ENCODE peak calls at places on chromosomes 13 and 19, in seven cellular contexts. O, R, Y, C, H, T and K are unnamed samples.

GRCh38 chr19:19655051-19655594 is 8.4 kb downstream of the ATP13A1 start:
- DNase-seq in O (no peak), R (no peak), Y (no peak), C (no peak), H (no peak), T (no peak), K (no peak)

GRCh38 chr19:39809368-39809767 is 24.6 kb downstream of the DYRK1B start:
- DNase-seq in O (no peak), R (no peak), Y (no peak), C (no peak), H (no peak), T (no peak), K (no peak)

GRCh38 chr13:51704399-51705306 is 99.3 kb downstream of the DHRS12 start:
- DNase-seq in O (no peak), R (no peak), Y (no peak), C (no peak), H (no peak), T (no peak), K (no peak)

GRCh38 chr19:56167064-56167578 is 8.7 kb upstream of the GALP start:
- DNase-seq in O (no peak), R (no peak), Y (peak), C (no peak), H (no peak), T (peak), K (no peak)

GRCh38 chr13:65302691-65303090 is 1927.4 kb downstream of the PCDH9 start:
- DNase-seq in O (no peak), R (no peak), Y (no peak), C (no peak), H (no peak), T (no peak), K (no peak)

GRCh38 chr19:45340232-45340898 is at the start of gene KLC3:
- DNase-seq in O (no peak), R (peak), Y (no peak), C (peak), H (no peak), T (peak), K (no peak)

GRCh38 chr19:14003279-14004051 is 2.7 kb downstream of the RFX1 start:
- DNase-seq in O (no peak), R (no peak), Y (no peak), C (no peak), H (no peak), T (peak), K (no peak)

GRCh38 chr19:3785464-3785937 is 680 bp downstream of the MATK start:
- DNase-seq in O (no peak), R (no peak), Y (no peak), C (peak), H (no peak), T (no peak), K (no peak)

GRCh38 chr13:113513761-113514160 is 23.2 kb upstream of the DCUN1D2 start:
- DNase-seq in O (no peak), R (no peak), Y (no peak), C (no peak), H (no peak), T (no peak), K (no peak)

GRCh38 chr13:51364404-51365008 is 25.0 kb downstream of the SERPINE3 start:
- DNase-seq in O (no peak), R (no peak), Y (peak), C (no peak), H (no peak), T (peak), K (peak)

GRCh38 chr13:111407381-111408131 is 87.1 kb downstream of the TEX29 start:
- DNase-seq in O (no peak), R (no peak), Y (no peak), C (no peak), H (no peak), T (no peak), K (no peak)

GRCh38 chr19:18894254-18895037 is 1.5 kb downstream of the CERS1 start:
- DNase-seq in O (peak), R (no peak), Y (peak), C (no peak), H (no peak), T (no peak), K (peak)

GRCh38 chr19:4088975-4089374 is 22.3 kb upstream of the ZBTB7A start:
- DNase-seq in O (no peak), R (no peak), Y (no peak), C (no peak), H (no peak), T (no peak), K (no peak)

GRCh38 chr13:98890920-98891319 is 86.9 kb downstream of the DOCK9 start:
- DNase-seq in O (no peak), R (no peak), Y (no peak), C (peak), H (no peak), T (no peak), K (no peak)

GRCh38 chr13:38821753-38822551 is 135.1 kb downstream of the FREM2 start:
- DNase-seq in O (no peak), R (no peak), Y (no peak), C (no peak), H (peak), T (peak), K (no peak)

GRCh38 chr13:26485786-26486185 is 71.7 kb upstream of the WASF3 start:
- DNase-seq in O (peak), R (peak), Y (no peak), C (peak), H (no peak), T (no peak), K (no peak)

GRCh38 chr13:41682001-41682400 is 224.7 kb downstream of the RGCC start:
- DNase-seq in O (no peak), R (no peak), Y (no peak), C (no peak), H (no peak), T (no peak), K (no peak)

GRCh38 chr13:76271728-76272232 is 614.4 kb downstream of the KCTD12 start:
- DNase-seq in O (no peak), R (no peak), Y (no peak), C (no peak), H (no peak), T (peak), K (peak)

GRCh38 chr19:39032164-39032918 is at the start of gene FBXO27:
- DNase-seq in O (peak), R (no peak), Y (no peak), C (peak), H (peak), T (peak), K (no peak)

DNA sequence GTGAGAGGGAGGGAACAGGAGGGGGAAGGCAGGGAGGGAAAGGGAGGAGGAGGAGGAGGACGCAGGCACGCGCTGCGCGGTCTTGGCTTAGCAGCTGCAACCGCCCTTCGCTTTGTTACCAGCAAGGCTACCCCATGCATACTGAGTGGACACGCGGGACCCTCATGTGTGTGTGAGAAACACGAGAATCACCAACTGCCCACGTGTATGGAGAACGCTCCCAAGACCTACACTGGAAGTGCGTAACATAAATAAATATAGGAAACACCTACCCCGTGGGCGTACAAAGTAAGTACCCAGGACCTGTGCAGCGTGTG is 38.0 kb downstream of the DEDD2 start:
- DNase-seq in O (no peak), R (no peak), Y (no peak), C (no peak), H (no peak), T (no peak), K (no peak)
- TF ChIP-seq CTCF in O (no peak), R (no peak), Y (no peak), C (peak), H (no peak), T (no peak), K (no peak)

DNA sequence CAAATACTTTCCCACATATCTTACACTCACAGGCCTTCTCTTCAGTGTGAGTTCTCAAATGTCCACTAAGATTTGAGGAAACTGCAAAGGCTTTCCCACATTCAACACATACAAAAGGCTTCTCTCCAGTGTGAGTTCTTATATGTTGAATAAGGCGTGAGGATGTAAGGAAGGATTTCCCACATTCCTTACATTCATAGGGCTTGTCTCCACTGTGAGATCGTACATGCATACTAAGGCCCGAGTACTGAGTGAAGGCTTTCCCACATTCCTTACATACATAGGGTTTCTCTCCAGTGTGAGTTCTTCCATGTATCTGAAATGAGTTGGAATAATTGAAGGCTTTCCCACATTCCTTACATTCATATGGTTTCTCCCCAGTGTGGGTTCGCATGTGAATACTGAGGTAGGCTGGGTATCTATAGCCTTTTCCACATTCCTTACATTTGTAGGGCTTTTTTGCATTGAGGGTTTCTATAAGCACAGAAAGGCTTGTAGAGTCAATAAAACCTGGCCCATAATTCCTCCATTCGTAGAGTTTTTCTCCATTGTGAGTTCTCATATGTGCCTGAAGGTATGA is 9.6 kb downstream of the ZNF426 start:
- DNase-seq in O (no peak), R (no peak), Y (peak), C (no peak), H (no peak), T (no peak), K (peak)
- H3K4me3 ChIP-seq in O (no peak), R (no peak), Y (no peak), C (peak), H (peak), T (no peak), K (no peak)

DNA sequence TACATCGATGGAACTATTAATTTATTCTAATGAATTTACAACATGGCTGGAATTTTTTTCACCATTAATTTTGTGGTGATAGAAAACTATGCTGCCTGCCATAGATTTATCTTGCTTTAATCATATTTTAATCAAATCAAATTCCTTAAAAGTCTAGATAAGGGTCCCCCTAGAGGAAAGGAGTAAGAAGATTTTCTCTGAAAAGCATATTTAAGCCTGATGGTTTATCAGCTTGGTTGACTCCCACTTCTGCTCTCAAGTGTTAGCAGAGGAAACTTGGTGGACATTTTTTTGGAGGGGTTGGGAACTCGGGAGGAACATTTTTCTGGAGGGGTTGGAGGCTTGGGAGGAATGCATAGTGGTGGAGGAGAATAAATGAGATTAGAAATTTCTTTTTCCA is 253.3 kb downstream of the KCNRG start:
- DNase-seq in O (no peak), R (no peak), Y (peak), C (no peak), H (no peak), T (no peak), K (no peak)
- TF ChIP-seq CTCF in O (no peak), R (no peak), Y (peak), C (no peak), H (no peak), T (no peak), K (no peak)

GRCh38 chr19:50205681-50206138 is 2.3 kb downstream of the MYH14 start:
- DNase-seq in O (no peak), R (peak), Y (no peak), C (peak), H (peak), T (no peak), K (no peak)
- H3K4me3 ChIP-seq in O (no peak), R (peak), Y (no peak), C (no peak), H (peak), T (peak), K (no peak)

GRCh38 chr13:104534847-104535246 is 1468.6 kb upstream of the SLC10A2 start:
- DNase-seq in O (no peak), R (no peak), Y (no peak), C (peak), H (no peak), T (no peak), K (no peak)
- TF ChIP-seq CTCF in O (no peak), R (no peak), Y (no peak), C (peak), H (no peak), T (peak), K (peak)

GRCh38 chr19:49488863-49489537 is 1.6 kb downstream of the RPL13A start:
- DNase-seq in O (no peak), R (no peak), Y (no peak), C (no peak), H (no peak), T (no peak), K (no peak)

GRCh38 chr19:49491804-49492572 is 4.2 kb upstream of the RPS11 start:
- DNase-seq in O (no peak), R (no peak), Y (no peak), C (no peak), H (no peak), T (no peak), K (no peak)

GRCh38 chr19:49489601-49490167 is 2.3 kb downstream of the RPL13A start:
- DNase-seq in O (no peak), R (no peak), Y (no peak), C (no peak), H (no peak), T (no peak), K (no peak)

GRCh38 chr19:49491030-49491803 is 3.8 kb downstream of the RPL13A start:
- DNase-seq in O (no peak), R (no peak), Y (no peak), C (no peak), H (no peak), T (no peak), K (no peak)

GRCh38 chr19:49490287-49491029 is 3.0 kb downstream of the RPL13A start:
- DNase-seq in O (no peak), R (no peak), Y (no peak), C (no peak), H (no peak), T (no peak), K (no peak)
- H3K4me3 ChIP-seq in O (no peak), R (no peak), Y (peak), C (peak), H (peak), T (no peak), K (no peak)

DNA sequence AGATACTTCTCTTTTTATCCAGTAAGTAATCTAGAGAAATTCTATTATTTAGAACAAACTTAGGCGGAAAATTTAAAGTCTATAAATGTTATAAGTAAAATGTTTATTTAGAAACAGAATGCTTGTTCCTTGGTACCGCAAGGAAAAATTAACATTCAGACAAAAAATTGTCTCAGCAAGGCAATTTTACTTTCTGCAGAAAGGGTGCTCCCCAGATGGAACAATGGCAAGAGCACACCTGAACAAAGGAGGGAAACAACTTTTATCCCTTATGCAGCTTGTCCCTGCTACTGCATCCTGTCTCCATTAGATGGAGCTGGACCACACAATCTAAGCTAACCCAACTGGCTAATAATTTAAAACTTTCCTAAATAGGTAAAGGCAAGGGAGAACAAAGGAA is 6.5 kb upstream of the ZNF708 start:
- DNase-seq in O (no peak), R (no peak), Y (no peak), C (no peak), H (no peak), T (no peak), K (no peak)
- TF ChIP-seq CTCF in O (no peak), R (no peak), Y (no peak), C (no peak), H (no peak), T (no peak), K (no peak)

GRCh38 chr19:6056801-6057650 is 53.3 kb downstream of the RFX2 start:
- DNase-seq in O (peak), R (peak), Y (peak), C (peak), H (peak), T (peak), K (peak)
- H3K4me3 ChIP-seq in O (no peak), R (no peak), Y (no peak), C (no peak), H (peak), T (no peak), K (no peak)

DNA sequence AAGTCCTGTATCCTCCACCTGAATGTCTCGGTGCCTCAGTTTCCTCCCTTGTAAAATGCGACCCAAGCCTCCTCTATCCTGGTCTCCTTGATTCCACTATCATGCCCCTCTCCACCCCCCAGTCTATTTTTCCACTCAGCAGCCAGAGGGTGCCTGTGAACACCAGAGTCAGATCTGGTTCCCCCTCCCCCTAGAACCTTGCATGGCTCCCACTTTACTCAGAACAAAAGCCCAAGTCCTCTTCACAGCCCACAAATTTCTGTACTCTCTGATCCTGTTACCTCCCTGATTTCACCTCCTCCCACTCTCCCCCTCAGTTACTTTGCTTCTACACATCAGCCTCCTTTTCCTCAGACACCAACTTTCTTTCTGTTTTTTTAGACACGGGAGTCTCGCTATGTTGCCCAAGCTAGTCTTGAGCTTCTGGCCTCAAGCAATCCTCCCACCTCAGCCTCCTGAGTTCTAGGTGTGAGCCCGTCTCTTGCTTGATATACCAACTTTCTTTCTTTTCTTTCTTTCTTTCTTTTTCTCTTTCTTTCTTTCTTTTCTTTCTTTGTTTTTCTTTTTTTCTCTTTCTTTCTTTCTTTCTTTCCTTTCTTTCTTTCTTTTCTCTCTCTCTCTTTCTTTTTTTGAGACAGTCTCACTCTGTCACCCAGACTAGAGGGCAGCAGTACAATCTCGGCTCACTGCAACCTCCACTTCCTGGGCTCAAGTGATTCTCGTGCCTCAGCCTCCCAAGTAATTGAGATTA is 869 bp downstream of the DAND5 start:
- DNase-seq in O (no peak), R (no peak), Y (no peak), C (no peak), H (no peak), T (no peak), K (no peak)
- TF ChIP-seq CTCF in O (no peak), R (no peak), Y (no peak), C (no peak), H (no peak), T (no peak), K (no peak)

GRCh38 chr19:47445527-47445926 is 26.2 kb downstream of the SLC8A2 start:
- DNase-seq in O (no peak), R (no peak), Y (no peak), C (no peak), H (no peak), T (no peak), K (no peak)
- H3K4me3 ChIP-seq in O (no peak), R (no peak), Y (no peak), C (no peak), H (no peak), T (no peak), K (no peak)